ENCODE peak calls at places on chromosome 17, in five cellular contexts. K, H, E, V and I are unnamed samples.

GRCh38 chr17:71441098-71441497 is 679.7 kb upstream of the SOX9 start:
- DNase-seq in K (peak; percentile 95), H (peak; percentile 93), E (no peak), V (no peak), I (no peak)

GRCh38 chr17:32341857-32342602 is at the start of gene C17orf75:
- DNase-seq in K (peak; percentile 70), H (peak; percentile 57), E (peak; percentile 53), V (peak; percentile 90), I (peak; percentile 66)

GRCh38 chr17:2889256-2889655 is 93.0 kb downstream of the RAP1GAP2 start:
- DNase-seq in K (no peak), H (no peak), E (peak; percentile 45), V (no peak), I (no peak)

GRCh38 chr17:57788710-57789109 is 43.6 kb upstream of the CCDC182 start:
- DNase-seq in K (no peak), H (no peak), E (no peak), V (no peak), I (no peak)

GRCh38 chr17:78650093-78650715 is 73.0 kb upstream of the DNAH17 start:
- DNase-seq in K (no peak), H (no peak), E (no peak), V (no peak), I (no peak)

GRCh38 chr17:49456172-49456965 is 38.7 kb upstream of the NGFR start:
- DNase-seq in K (peak; percentile 89), H (peak; percentile 66), E (no peak), V (no peak), I (no peak)

GRCh38 chr17:74605361-74605760 is 13.3 kb upstream of the CD300LD start:
- DNase-seq in K (peak; percentile 41), H (peak; percentile 46), E (peak; percentile 45), V (no peak), I (no peak)

GRCh38 chr17:81898029-81898866 is 3.8 kb upstream of the NPB start:
- DNase-seq in K (peak; percentile 81), H (peak; percentile 90), E (peak; percentile 96), V (no peak), I (no peak)

GRCh38 chr17:76969598-76970172 is 101.5 kb downstream of the MGAT5B start:
- DNase-seq in K (no peak), H (no peak), E (peak; percentile 33), V (peak; percentile 86), I (no peak)

GRCh38 chr17:7844292-7845154 is 10.3 kb upstream of the TMEM88 start:
- DNase-seq in K (peak; percentile 94), H (peak; percentile 98), E (peak; percentile 91), V (peak; percentile 88), I (peak; percentile 85)

GRCh38 chr17:1089915-1090314 is 89.9 kb downstream of the ABR start:
- DNase-seq in K (no peak), H (no peak), E (peak; percentile 2), V (no peak), I (no peak)

GRCh38 chr17:385195-385835 is 32.7 kb upstream of the RPH3AL start:
- DNase-seq in K (no peak), H (peak; percentile 46), E (no peak), V (peak; percentile 64), I (peak; percentile 47)

GRCh38 chr17:43418441-43419374 is 19.9 kb downstream of the ARL4D start:
- DNase-seq in K (peak; percentile 92), H (peak; percentile 93), E (peak; percentile 80), V (no peak), I (no peak)

GRCh38 chr17:31411707-31412285 is 20.3 kb downstream of the RAB11FIP4 start:
- DNase-seq in K (no peak), H (no peak), E (no peak), V (no peak), I (no peak)

GRCh38 chr17:48908853-48909394 is 717 bp downstream of the UBE2Z start:
- DNase-seq in K (peak; percentile 85), H (peak; percentile 90), E (peak; percentile 53), V (peak; percentile 95), I (peak; percentile 89)

GRCh38 chr17:63222655-63223054 is 223.5 kb downstream of the CYB561 start:
- DNase-seq in K (peak; percentile 33), H (peak; percentile 16), E (no peak), V (no peak), I (no peak)

GRCh38 chr17:7322520-7323194 is 6.5 kb downstream of the NEURL4 start:
- DNase-seq in K (no peak), H (no peak), E (no peak), V (no peak), I (no peak)

GRCh38 chr17:13337864-13338371 is 263.8 kb downstream of the HS3ST3A1 start:
- DNase-seq in K (peak; percentile 78), H (peak; percentile 72), E (peak; percentile 75), V (no peak), I (peak; percentile 36)

GRCh38 chr17:1714488-1714979 is 4.4 kb upstream of the TLCD2 start:
- DNase-seq in K (peak; percentile 97), H (peak; percentile 95), E (peak; percentile 96), V (peak; percentile 92), I (peak; percentile 92)

GRCh38 chr17:12357600-12357999 is 308.1 kb upstream of the MYOCD start:
- DNase-seq in K (no peak), H (no peak), E (no peak), V (no peak), I (no peak)

GRCh38 chr17:39393732-39394131 is 7.7 kb downstream of the FBXL20 start:
- DNase-seq in K (no peak), H (no peak), E (no peak), V (no peak), I (no peak)

GRCh38 chr17:75181608-75182318 is 996 bp downstream of the SUMO2 start:
- DNase-seq in K (no peak), H (peak; percentile 38), E (no peak), V (no peak), I (no peak)

GRCh38 chr17:46977348-46977747 is 1.7 kb downstream of the RPRML start:
- DNase-seq in K (peak; percentile 18), H (peak; percentile 58), E (peak; percentile 29), V (peak; percentile 82), I (peak; percentile 65)
- H2AK5ac ChIP-seq in K (no peak overlapping the region), H (no peak overlapping the region), E (no peak overlapping the region), V (no peak overlapping the region), I (no peak overlapping the region)

GRCh38 chr17:80141463-80142165 is 5.3 kb downstream of the EIF4A3 start:
- DNase-seq in K (no peak), H (no peak), E (peak; percentile 11), V (no peak), I (no peak)

GRCh38 chr17:80133626-80133970 is 13.3 kb downstream of the EIF4A3 start:
- DNase-seq in K (no peak), H (no peak), E (peak; percentile 26), V (no peak), I (no peak)

GRCh38 chr17:80137131-80137530 is 9.8 kb downstream of the EIF4A3 start:
- DNase-seq in K (no peak), H (no peak), E (no peak), V (no peak), I (no peak)

GRCh38 chr17:80142929-80143328 is 4.0 kb downstream of the EIF4A3 start:
- DNase-seq in K (no peak), H (no peak), E (peak; percentile 21), V (no peak), I (no peak)

GRCh38 chr17:80138856-80139426 is 8.0 kb downstream of the EIF4A3 start:
- DNase-seq in K (no peak), H (no peak), E (peak; percentile 44), V (no peak), I (no peak)
- H3K36me3 ChIP-seq in K (peaks cover 78% of the 10 kb centered on the region), H (peaks cover 70% of the 10 kb centered on the region), E (peaks cover 64% of the 10 kb centered on the region), V (peaks cover 52% of the 10 kb centered on the region), I (peaks cover 44% of the 10 kb centered on the region)

GRCh38 chr17:59791603-59792457 is 84.4 kb downstream of the VMP1 start:
- DNase-seq in K (peak; percentile 63), H (no peak), E (no peak), V (no peak), I (no peak)
- H4K91ac ChIP-seq in K (peak overlapping the region; percentile 71), H (no peak overlapping the region), E (peak overlapping the region; percentile 68), V (no peak overlapping the region), I (no peak overlapping the region)

GRCh38 chr17:21030375-21030774 is 12.4 kb downstream of the USP22 start:
- DNase-seq in K (no peak), H (no peak), E (no peak), V (no peak), I (no peak)

GRCh38 chr17:21028192-21028591 is 14.6 kb downstream of the USP22 start:
- DNase-seq in K (no peak), H (no peak), E (no peak), V (no peak), I (no peak)

GRCh38 chr17:21029515-21029914 is 13.3 kb downstream of the USP22 start:
- DNase-seq in K (no peak), H (peak; percentile 38), E (no peak), V (no peak), I (no peak)

GRCh38 chr17:21027031-21027430 is 15.8 kb downstream of the USP22 start:
- DNase-seq in K (no peak), H (no peak), E (no peak), V (no peak), I (no peak)

DNA sequence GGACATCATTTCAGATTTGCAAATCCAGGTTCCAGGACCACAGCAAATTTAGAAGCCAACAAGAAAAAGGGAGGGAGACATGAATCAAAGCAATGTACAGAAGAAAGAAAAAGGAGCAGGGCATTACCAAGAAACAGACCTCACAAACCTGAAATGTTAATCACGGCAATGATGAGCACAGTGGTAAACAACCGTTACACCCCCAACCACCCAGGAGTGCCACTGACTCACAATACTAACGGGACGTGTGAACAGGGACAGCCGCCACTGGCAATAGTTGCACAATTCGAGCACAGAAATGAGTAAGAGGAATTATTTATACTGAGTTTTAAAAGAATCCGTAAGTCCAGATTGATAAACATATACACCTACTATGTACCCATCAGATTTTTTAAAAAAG is 13.8 kb downstream of the USP22 start:
- DNase-seq in K (peak; percentile 84), H (peak; percentile 90), E (peak; percentile 31), V (no peak), I (no peak)
- H2AK5ac ChIP-seq in K (no peak overlapping the region), H (no peak overlapping the region), E (no peak overlapping the region), V (no peak overlapping the region), I (no peak overlapping the region)

GRCh38 chr17:59190806-59191205 is 19.0 kb upstream of the SMG8 start:
- DNase-seq in K (no peak), H (no peak), E (peak; percentile 29), V (no peak), I (no peak)

GRCh38 chr17:59199398-59199797 is 10.4 kb upstream of the SMG8 start:
- DNase-seq in K (no peak), H (no peak), E (peak; percentile 6), V (no peak), I (no peak)

DNA sequence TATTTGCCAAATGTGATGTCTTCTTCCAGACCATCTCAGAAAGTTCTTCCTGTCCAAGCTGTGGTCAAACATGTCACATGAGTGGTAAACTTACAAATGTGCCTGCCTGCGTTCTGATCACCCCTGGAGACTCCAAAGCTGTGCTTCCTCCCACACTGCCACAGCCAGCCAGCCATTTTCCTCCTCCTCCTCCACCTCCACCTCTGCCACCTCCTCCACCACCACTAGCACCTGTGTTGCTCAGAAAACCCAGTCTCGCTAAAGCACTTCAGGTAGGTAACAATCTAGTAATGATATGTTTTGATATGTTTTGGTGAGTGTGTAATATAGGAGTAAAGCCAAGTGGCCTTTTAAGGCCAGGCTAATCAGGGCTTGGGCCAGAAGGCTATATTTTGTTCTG is 16.4 kb upstream of the SMG8 start:
- DNase-seq in K (no peak), H (no peak), E (no peak), V (no peak), I (no peak)
- H3K36me3 ChIP-seq in K (peaks cover 7% of the 10 kb centered on the region), H (no peaks in the 10 kb centered on the region), E (peaks cover 23% of the 10 kb centered on the region), V (peaks cover 20% of the 10 kb centered on the region), I (peaks cover 28% of the 10 kb centered on the region)